ENCODE peak calls at places on chromosomes 7 and 10, in five cellular contexts. U is stimulated activated CD4-positive, alpha-beta T cell treated with anti-CD3 and anti-CD28 coated beads, Interleukin-1b, Interleukin-23, amount 100 ng/mL, for 48 hours; A is Calu3; N is midbrain; T is type B pancreatic cell. Z is an unnamed sample.

GRCh38 chr7:143230602-143231457 is 9.0 kb downstream of the TAS2R40 start:
- DNase-seq in U (no peak), A (no peak), N (no peak), T (no peak), Z (no peak)

GRCh38 chr10:4810093-4810492 is 15.9 kb upstream of the AKR1E2 start:
- DNase-seq in U (no peak), A (no peak), N (no peak), T (no peak), Z (no peak)

GRCh38 chr10:6300106-6300783 is 97.5 kb downstream of the PFKFB3 start:
- DNase-seq in U (peak), A (peak), N (peak), T (no peak), Z (peak)

GRCh38 chr10:88062798-88063472 is 199.5 kb downstream of the PTEN start:
- DNase-seq in U (no peak), A (no peak), N (no peak), T (no peak), Z (no peak)

GRCh38 chr10:84256510-84257342 is 11.9 kb downstream of the RGR start:
- DNase-seq in U (peak), A (peak), N (peak), T (no peak), Z (no peak)

GRCh38 chr7:47651355-47652317 is 69.7 kb upstream of the TNS3 start:
- DNase-seq in U (no peak), A (peak), N (no peak), T (no peak), Z (no peak)

GRCh38 chr10:60236869-60237524 is 152.7 kb downstream of the ANK3 start:
- DNase-seq in U (no peak), A (peak), N (peak), T (no peak), Z (peak)

GRCh38 chr7:149620961-149621360 is 123.4 kb upstream of the ZNF746 start:
- DNase-seq in U (peak), A (no peak), N (no peak), T (no peak), Z (peak)

GRCh38 chr7:73482746-73483145 is 39.3 kb downstream of the BAZ1B start:
- DNase-seq in U (no peak), A (no peak), N (no peak), T (no peak), Z (no peak)

Z was measured in T-cell.